ENCODE peak calls at places on chromosome 4, in five cellular contexts. N is A673; F is activated naive CD8-positive, alpha-beta T cell treated with anti-CD3 and anti-CD28 coated beads for 36 hours; J is Right ventricle myocardium inferior; L is hippocampal formation. A is an unnamed sample.

GRCh38 chr4:57425610-57426009 is 315.4 kb upstream of the IGFBP7 start:
- DNase-seq in N (no peak), F (no peak), J (no peak), L (no peak), A (no peak)

GRCh38 chr4:176794651-176795050 is 1.9 kb upstream of the VEGFC start:
- DNase-seq in N (no peak), F (no peak), J (no peak), L (no peak), A (no peak)

GRCh38 chr4:157514711-157515110 is 294.2 kb downstream of the GRIA2 start:
- DNase-seq in N (peak; percentile 19), F (no peak), J (no peak), L (no peak), A (no peak)

GRCh38 chr4:25160714-25161598 is 707 bp upstream of the SEPSECS start:
- DNase-seq in N (no peak), F (no peak), J (no peak), L (no peak), A (no peak)

GRCh38 chr4:48241731-48242130 is 27.9 kb downstream of the TEC start:
- DNase-seq in N (no peak), F (no peak), J (no peak), L (no peak), A (no peak)

GRCh38 chr4:1500966-1501753 is 94.9 kb upstream of the NKX1-1 start:
- DNase-seq in N (no peak), F (no peak), J (peak; percentile 56), L (no peak), A (no peak)

GRCh38 chr4:107210450-107211239 is 174.5 kb upstream of the DKK2 start:
- DNase-seq in N (peak; percentile 12), F (no peak), J (no peak), L (no peak), A (no peak)

GRCh38 chr4:176708771-176709311 is 83.9 kb downstream of the VEGFC start:
- DNase-seq in N (peak; percentile 23), F (no peak), J (no peak), L (no peak), A (no peak)

GRCh38 chr4:122912810-122913575 is 9.4 kb downstream of the NUDT6 start:
- DNase-seq in N (no peak), F (no peak), J (no peak), L (no peak), A (no peak)

GRCh38 chr4:39114436-39114835 is 52.4 kb downstream of the KLHL5 start:
- DNase-seq in N (no peak), F (no peak), J (no peak), L (no peak), A (no peak)

GRCh38 chr4:150212927-150213326 is 134.7 kb downstream of the DCLK2 start:
- DNase-seq in N (no peak), F (no peak), J (no peak), L (no peak), A (no peak)

GRCh38 chr4:42397256-42397634 is at the start of gene SHISA3:
- DNase-seq in N (peak; percentile 18), F (peak; percentile 39), J (peak; percentile 74), L (no peak), A (no peak)

GRCh38 chr4:74021617-74022016 is 16.9 kb downstream of the CXCL3 start:
- DNase-seq in N (no peak), F (no peak), J (no peak), L (no peak), A (no peak)

GRCh38 chr4:140776551-140776950 is 20.4 kb upstream of the TBC1D9 start:
- DNase-seq in N (no peak), F (no peak), J (no peak), L (no peak), A (no peak)

GRCh38 chr4:23745377-23745776 is 144.5 kb downstream of the PPARGC1A start:
- DNase-seq in N (no peak), F (no peak), J (no peak), L (no peak), A (no peak)

GRCh38 chr4:13329963-13330362 is 154.2 kb downstream of the RAB28 start:
- DNase-seq in N (peak; percentile 53), F (no peak), J (no peak), L (no peak), A (no peak)

GRCh38 chr4:151462554-151462953 is 53.6 kb downstream of the FHIP1A start:
- DNase-seq in N (no peak), F (no peak), J (no peak), L (no peak), A (no peak)

GRCh38 chr4:159175165-159175988 is 72.5 kb downstream of the RAPGEF2 start:
- DNase-seq in N (peak; percentile 95), F (peak; percentile 42), J (peak; percentile 67), L (peak; percentile 61), A (peak; percentile 79)

GRCh38 chr4:150078996-150079581 is 844 bp downstream of the DCLK2 start:
- DNase-seq in N (peak; percentile 60), F (peak; percentile 5), J (no peak), L (no peak), A (peak; percentile 60)

GRCh38 chr4:176641237-176641636 is 151.5 kb downstream of the VEGFC start:
- DNase-seq in N (no peak), F (no peak), J (no peak), L (no peak), A (no peak)

GRCh38 chr4:107592518-107592917 is 127.5 kb downstream of the PAPSS1 start:
- DNase-seq in N (no peak), F (no peak), J (no peak), L (no peak), A (no peak)

GRCh38 chr4:175729665-175730064 is 82.4 kb downstream of the GPM6A start:
- DNase-seq in N (no peak), F (no peak), J (no peak), L (no peak), A (no peak)

GRCh38 chr4:10066704-10067651 is 45.7 kb upstream of the SLC2A9 start:
- DNase-seq in N (peak; percentile 20), F (no peak), J (no peak), L (no peak), A (no peak)

GRCh38 chr4:8820178-8821102 is 51.2 kb downstream of the HMX1 start:
- DNase-seq in N (no peak), F (no peak), J (no peak), L (no peak), A (no peak)

GRCh38 chr4:80362578-80363181 is 27.1 kb downstream of the CFAP299 start:
- DNase-seq in N (peak; percentile 29), F (peak; percentile 35), J (no peak), L (peak; percentile 22), A (peak; percentile 67)

GRCh38 chr4:2744576-2745270 is 11.4 kb downstream of the TNIP2 start:
- DNase-seq in N (peak; percentile 57), F (no peak), J (no peak), L (no peak), A (no peak)

GRCh38 chr4:156169011-156169410 is 215.3 kb upstream of the CTSO start:
- DNase-seq in N (peak; percentile 85), F (no peak), J (no peak), L (no peak), A (no peak)

GRCh38 chr4:169033660-169034059 is 23.6 kb upstream of the CBR4 start:
- DNase-seq in N (peak; percentile 53), F (no peak), J (no peak), L (no peak), A (no peak)

GRCh38 chr4:15717126-15717525 is 14.3 kb downstream of the BST1 start:
- DNase-seq in N (peak; percentile 47), F (no peak), J (no peak), L (no peak), A (no peak)

GRCh38 chr4:101252721-101253120 is 94.6 kb downstream of the PPP3CA start:
- DNase-seq in N (no peak), F (no peak), J (no peak), L (no peak), A (no peak)

GRCh38 chr4:74544655-74545361 is 99.9 kb downstream of the AREG start:
- DNase-seq in N (no peak), F (no peak), J (no peak), L (no peak), A (no peak)

GRCh38 chr4:168183717-168184571 is 91.6 kb downstream of the ANXA10 start:
- DNase-seq in N (peak; percentile 51), F (no peak), J (no peak), L (no peak), A (no peak)

A was measured in head of caudate nucleus.